ENCODE peak calls at places on chromosome 13, in five cellular contexts. One of them, this sample, is unnamed.

GRCh38 chr13:48783181-48783630 is 129.5 kb downstream of the CYSLTR2 start:
- DNase-seq in stomach: peak; percentile 70
- DNase-seq in tibial artery: peak; percentile 90
- DNase-seq in cardiac fibroblast: peak; percentile 100
- DNase-seq in fibroblast of pulmonary artery: peak; percentile 100
- DNase-seq in this sample: peak; percentile 89

GRCh38 chr13:42396501-42396900 is 124.5 kb downstream of the AKAP11 start:
- DNase-seq in stomach: no peak
- DNase-seq in tibial artery: no peak
- DNase-seq in cardiac fibroblast: no peak
- DNase-seq in fibroblast of pulmonary artery: no peak
- DNase-seq in this sample: no peak

GRCh38 chr13:90461398-90461797 is 886.1 kb upstream of the MIR17HG start:
- DNase-seq in stomach: no peak
- DNase-seq in tibial artery: no peak
- DNase-seq in cardiac fibroblast: no peak
- DNase-seq in fibroblast of pulmonary artery: no peak
- DNase-seq in this sample: no peak

GRCh38 chr13:93248627-93249047 is 22.0 kb downstream of the GPC6 start:
- DNase-seq in stomach: peak; percentile 31
- DNase-seq in tibial artery: peak; percentile 80
- DNase-seq in cardiac fibroblast: no peak
- DNase-seq in fibroblast of pulmonary artery: peak; percentile 56
- DNase-seq in this sample: peak; percentile 75

GRCh38 chr13:74767031-74767430 is 632.8 kb upstream of the KLF12 start:
- DNase-seq in stomach: no peak
- DNase-seq in tibial artery: no peak
- DNase-seq in cardiac fibroblast: peak; percentile 90
- DNase-seq in fibroblast of pulmonary artery: peak; percentile 86
- DNase-seq in this sample: no peak

GRCh38 chr13:100636004-100636403 is 38.6 kb downstream of the TMTC4 start:
- DNase-seq in stomach: no peak
- DNase-seq in tibial artery: no peak
- DNase-seq in cardiac fibroblast: no peak
- DNase-seq in fibroblast of pulmonary artery: no peak
- DNase-seq in this sample: no peak

GRCh38 chr13:99577934-99578917 is 77.0 kb downstream of the TM9SF2 start:
- DNase-seq in stomach: no peak
- DNase-seq in tibial artery: no peak
- DNase-seq in cardiac fibroblast: peak; percentile 45
- DNase-seq in fibroblast of pulmonary artery: peak; percentile 26
- DNase-seq in this sample: no peak

GRCh38 chr13:51044023-51044665 is 66.9 kb downstream of the C13orf42 start:
- DNase-seq in stomach: no peak
- DNase-seq in tibial artery: no peak
- DNase-seq in cardiac fibroblast: no peak
- DNase-seq in fibroblast of pulmonary artery: no peak
- DNase-seq in this sample: no peak

GRCh38 chr13:95020298-95020987 is 280.8 kb downstream of the ABCC4 start:
- DNase-seq in stomach: no peak
- DNase-seq in tibial artery: no peak
- DNase-seq in cardiac fibroblast: peak; percentile 75
- DNase-seq in fibroblast of pulmonary artery: peak; percentile 8
- DNase-seq in this sample: no peak

GRCh38 chr13:104993708-104994107 is 1541.8 kb downstream of the EFNB2 start:
- DNase-seq in stomach: no peak
- DNase-seq in tibial artery: no peak
- DNase-seq in cardiac fibroblast: no peak
- DNase-seq in fibroblast of pulmonary artery: no peak
- DNase-seq in this sample: no peak

GRCh38 chr13:54241719-54242118 is 1213.1 kb downstream of the OLFM4 start:
- DNase-seq in stomach: no peak
- DNase-seq in tibial artery: no peak
- DNase-seq in cardiac fibroblast: no peak
- DNase-seq in fibroblast of pulmonary artery: no peak
- DNase-seq in this sample: no peak

GRCh38 chr13:41490616-41491015 is 33.3 kb downstream of the RGCC start:
- DNase-seq in stomach: no peak
- DNase-seq in tibial artery: no peak
- DNase-seq in cardiac fibroblast: no peak
- DNase-seq in fibroblast of pulmonary artery: no peak
- DNase-seq in this sample: no peak

GRCh38 chr13:99040536-99041141 is 62.8 kb upstream of the DOCK9 start:
- DNase-seq in stomach: no peak
- DNase-seq in tibial artery: no peak
- DNase-seq in cardiac fibroblast: no peak
- DNase-seq in fibroblast of pulmonary artery: no peak
- DNase-seq in this sample: no peak

GRCh38 chr13:85675508-85675907 is 123.7 kb downstream of the SLITRK6 start:
- DNase-seq in stomach: no peak
- DNase-seq in tibial artery: no peak
- DNase-seq in cardiac fibroblast: no peak
- DNase-seq in fibroblast of pulmonary artery: no peak
- DNase-seq in this sample: no peak

GRCh38 chr13:89688908-89689307 is 1658.6 kb upstream of the MIR17HG start:
- DNase-seq in stomach: no peak
- DNase-seq in tibial artery: no peak
- DNase-seq in cardiac fibroblast: no peak
- DNase-seq in fibroblast of pulmonary artery: peak; percentile 11
- DNase-seq in this sample: no peak

GRCh38 chr13:33218020-33218419 is 67.5 kb downstream of the STARD13 start:
- DNase-seq in stomach: no peak
- DNase-seq in tibial artery: no peak
- DNase-seq in cardiac fibroblast: peak; percentile 48
- DNase-seq in fibroblast of pulmonary artery: peak; percentile 48
- DNase-seq in this sample: no peak

GRCh38 chr13:43036386-43037220 is 13.2 kb downstream of the DNAJC15 start:
- DNase-seq in stomach: no peak
- DNase-seq in tibial artery: no peak
- DNase-seq in cardiac fibroblast: no peak
- DNase-seq in fibroblast of pulmonary artery: peak; percentile 71
- DNase-seq in this sample: no peak

GRCh38 chr13:75870397-75870801 is 234.3 kb downstream of the LMO7 start:
- DNase-seq in stomach: no peak
- DNase-seq in tibial artery: no peak
- DNase-seq in cardiac fibroblast: peak; percentile 50
- DNase-seq in fibroblast of pulmonary artery: peak; percentile 49
- DNase-seq in this sample: no peak

GRCh38 chr13:98144501-98145350 is 1.8 kb downstream of the FARP1 start:
- DNase-seq in stomach: no peak
- DNase-seq in tibial artery: no peak
- DNase-seq in cardiac fibroblast: peak; percentile 71
- DNase-seq in fibroblast of pulmonary artery: peak; percentile 42
- DNase-seq in this sample: no peak

GRCh38 chr13:45850020-45850613 is 1.4 kb downstream of the SIAH3 start:
- DNase-seq in stomach: no peak
- DNase-seq in tibial artery: no peak
- DNase-seq in cardiac fibroblast: no peak
- DNase-seq in fibroblast of pulmonary artery: no peak
- DNase-seq in this sample: no peak

GRCh38 chr13:30409911-30410704 is 12.2 kb upstream of the UBE2L5 start:
- DNase-seq in stomach: no peak
- DNase-seq in tibial artery: peak; percentile 77
- DNase-seq in cardiac fibroblast: peak; percentile 84
- DNase-seq in fibroblast of pulmonary artery: peak; percentile 75
- DNase-seq in this sample: no peak

GRCh38 chr13:48131481-48131992 is 36.6 kb upstream of the MED4 start:
- DNase-seq in stomach: no peak
- DNase-seq in tibial artery: no peak
- DNase-seq in cardiac fibroblast: no peak
- DNase-seq in fibroblast of pulmonary artery: no peak
- DNase-seq in this sample: no peak

GRCh38 chr13:31790992-31791391 is 51.7 kb downstream of the RXFP2 start:
- DNase-seq in stomach: no peak
- DNase-seq in tibial artery: no peak
- DNase-seq in cardiac fibroblast: no peak
- DNase-seq in fibroblast of pulmonary artery: no peak
- DNase-seq in this sample: no peak

GRCh38 chr13:114104626-114105350 is 27.6 kb downstream of the RASA3 start:
- DNase-seq in stomach: no peak
- DNase-seq in tibial artery: peak; percentile 65
- DNase-seq in cardiac fibroblast: no peak
- DNase-seq in fibroblast of pulmonary artery: no peak
- DNase-seq in this sample: peak; percentile 58

DNA sequence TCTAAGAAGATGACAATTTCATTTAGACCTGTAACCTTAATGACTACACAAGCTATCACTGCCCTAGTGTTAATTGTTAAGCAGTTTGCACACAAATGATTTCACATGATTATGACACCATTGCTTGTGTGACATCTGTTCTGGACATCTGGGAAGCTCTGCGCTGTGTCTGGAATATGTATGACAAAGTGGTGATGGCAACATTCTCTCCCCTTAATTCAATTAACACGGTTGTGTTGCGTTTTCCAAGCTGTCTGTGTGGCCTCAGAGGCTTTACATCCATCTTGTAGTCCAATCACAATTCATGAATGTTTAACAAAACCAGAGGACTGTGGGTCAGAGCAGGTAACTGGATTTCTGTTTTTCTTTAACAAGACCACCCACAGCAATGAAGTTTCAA is 204.4 kb downstream of the COG6 start:
- DNase-seq in stomach: no peak
- DNase-seq in tibial artery: no peak
- DNase-seq in cardiac fibroblast: no peak
- DNase-seq in fibroblast of pulmonary artery: no peak
- DNase-seq in this sample: no peak
- TF ChIP-seq CTCF in stomach: no peak
- TF ChIP-seq CTCF in tibial artery: no peak
- TF ChIP-seq CTCF in cardiac fibroblast: no peak
- TF ChIP-seq CTCF in fibroblast of pulmonary artery: no peak
- TF ChIP-seq CTCF in this sample: no peak

DNA sequence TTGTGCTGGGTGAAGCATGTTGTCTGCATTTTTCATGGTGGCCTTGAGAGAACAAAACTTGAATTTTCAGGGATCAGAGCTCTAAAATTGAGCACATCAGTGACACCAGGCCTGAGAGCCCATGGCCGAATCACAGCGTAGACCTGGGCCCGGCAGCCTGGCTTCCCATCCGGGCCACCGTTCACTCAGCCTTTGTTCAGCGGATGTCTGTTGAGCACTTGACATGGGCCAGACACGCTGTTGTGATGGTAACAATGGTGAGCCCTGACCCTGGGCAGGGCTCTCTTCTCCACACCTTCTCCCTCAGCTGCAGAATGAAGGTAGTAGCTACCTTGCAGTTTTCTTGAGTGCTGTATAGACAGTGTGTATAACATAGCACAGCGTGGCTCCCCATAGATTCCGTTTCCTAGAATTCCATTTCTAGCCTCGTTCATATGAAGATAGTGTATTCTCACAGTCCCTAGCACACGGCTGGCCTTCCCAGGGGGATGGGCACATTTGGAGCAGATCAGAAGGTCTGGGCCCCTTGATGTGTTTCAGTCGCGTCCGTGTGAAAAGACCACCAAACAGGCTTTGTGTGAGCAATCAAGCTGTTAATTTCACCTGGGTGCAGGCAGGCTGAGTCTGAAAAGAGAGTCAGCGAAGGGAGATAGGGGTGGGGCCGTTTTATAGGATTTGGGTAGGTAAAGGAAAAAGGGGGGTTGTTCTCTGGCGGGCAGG is 75.3 kb downstream of the RAB20 start:
- DNase-seq in stomach: no peak
- DNase-seq in tibial artery: no peak
- DNase-seq in cardiac fibroblast: no peak
- DNase-seq in fibroblast of pulmonary artery: no peak
- DNase-seq in this sample: no peak
- H3K4me3 ChIP-seq in stomach: no peak overlapping the region
- H3K4me3 ChIP-seq in tibial artery: no peak overlapping the region
- H3K4me3 ChIP-seq in cardiac fibroblast: no peak overlapping the region
- H3K4me3 ChIP-seq in fibroblast of pulmonary artery: no peak overlapping the region
- H3K4me3 ChIP-seq in this sample: no peak overlapping the region

GRCh38 chr13:84668637-84669036 is 786.4 kb upstream of the SLITRK1 start:
- DNase-seq in stomach: no peak
- DNase-seq in tibial artery: no peak
- DNase-seq in cardiac fibroblast: no peak
- DNase-seq in fibroblast of pulmonary artery: no peak
- DNase-seq in this sample: no peak

GRCh38 chr13:84670245-84670644 is 788.0 kb upstream of the SLITRK1 start:
- DNase-seq in stomach: no peak
- DNase-seq in tibial artery: no peak
- DNase-seq in cardiac fibroblast: no peak
- DNase-seq in fibroblast of pulmonary artery: no peak
- DNase-seq in this sample: no peak

GRCh38 chr13:84677836-84678235 is 795.6 kb upstream of the SLITRK1 start:
- DNase-seq in stomach: no peak
- DNase-seq in tibial artery: no peak
- DNase-seq in cardiac fibroblast: no peak
- DNase-seq in fibroblast of pulmonary artery: no peak
- DNase-seq in this sample: no peak

GRCh38 chr13:84672616-84673015 is 790.3 kb upstream of the SLITRK1 start:
- DNase-seq in stomach: no peak
- DNase-seq in tibial artery: no peak
- DNase-seq in cardiac fibroblast: no peak
- DNase-seq in fibroblast of pulmonary artery: no peak
- DNase-seq in this sample: no peak
- TF ChIP-seq CTCF in stomach: no peak
- TF ChIP-seq CTCF in tibial artery: no peak
- TF ChIP-seq CTCF in cardiac fibroblast: no peak
- TF ChIP-seq CTCF in fibroblast of pulmonary artery: no peak
- TF ChIP-seq CTCF in this sample: no peak

GRCh38 chr13:27449936-27450828 is at the start of gene MTIF3:
- DNase-seq in stomach: peak; percentile 97
- DNase-seq in tibial artery: peak; percentile 95
- DNase-seq in cardiac fibroblast: peak; percentile 92
- DNase-seq in fibroblast of pulmonary artery: peak; percentile 92
- DNase-seq in this sample: peak; percentile 96

GRCh38 chr13:27448308-27448707 is 2.1 kb downstream of the MTIF3 start:
- DNase-seq in stomach: no peak
- DNase-seq in tibial artery: no peak
- DNase-seq in cardiac fibroblast: no peak
- DNase-seq in fibroblast of pulmonary artery: no peak
- DNase-seq in this sample: no peak

GRCh38 chr13:27446986-27447583 is 3.3 kb downstream of the MTIF3 start:
- DNase-seq in stomach: no peak
- DNase-seq in tibial artery: no peak
- DNase-seq in cardiac fibroblast: no peak
- DNase-seq in fibroblast of pulmonary artery: no peak
- DNase-seq in this sample: no peak

GRCh38 chr13:27450921-27451461 is 627 bp upstream of the MTIF3 start:
- DNase-seq in stomach: peak; percentile 53
- DNase-seq in tibial artery: peak; percentile 71
- DNase-seq in cardiac fibroblast: peak; percentile 57
- DNase-seq in fibroblast of pulmonary artery: peak; percentile 49
- DNase-seq in this sample: peak; percentile 70

GRCh38 chr13:27449081-27449603 is 1.2 kb downstream of the MTIF3 start:
- DNase-seq in stomach: no peak
- DNase-seq in tibial artery: no peak
- DNase-seq in cardiac fibroblast: no peak
- DNase-seq in fibroblast of pulmonary artery: no peak
- DNase-seq in this sample: no peak
- H3K4me3 ChIP-seq in stomach: peak overlapping the region; percentile 64
- H3K4me3 ChIP-seq in tibial artery: peak overlapping the region; percentile 84
- H3K4me3 ChIP-seq in cardiac fibroblast: peak overlapping the region; percentile 89
- H3K4me3 ChIP-seq in fibroblast of pulmonary artery: peak overlapping the region; percentile 82
- H3K4me3 ChIP-seq in this sample: peak overlapping the region; percentile 99